ENCODE peak calls at places on chromosomes 12 and 14, in eight cellular contexts. One of them, this sample, is unnamed.

GRCh38 chr12:6084969-6085450 is 39.5 kb downstream of the VWF start:
- DNase-seq in T-helper 1 cell: no peak
- DNase-seq in upper lobe of right lung: no peak
- DNase-seq in CD8-positive, alpha-beta T cell: no peak
- DNase-seq in NCI-H1930: no peak
- DNase-seq in activated T-cell treated with anti-CD3 and anti-CD28 coated beads, Interleukin-2, amount 50 U/mL, for 48 hours: no peak
- DNase-seq in COR-L47: no peak
- DNase-seq in foreskin fibroblast: no peak
- DNase-seq in this sample: no peak

GRCh38 chr12:1842183-1842904 is 22.0 kb downstream of the LRTM2 start:
- DNase-seq in T-helper 1 cell: no peak
- DNase-seq in upper lobe of right lung: peak
- DNase-seq in CD8-positive, alpha-beta T cell: no peak
- DNase-seq in NCI-H1930: no peak
- DNase-seq in activated T-cell treated with anti-CD3 and anti-CD28 coated beads, Interleukin-2, amount 50 U/mL, for 48 hours: no peak
- DNase-seq in COR-L47: no peak
- DNase-seq in foreskin fibroblast: no peak
- DNase-seq in this sample: no peak

GRCh38 chr12:81627336-81628189 is 131.6 kb downstream of the PPFIA2 start:
- DNase-seq in T-helper 1 cell: no peak
- DNase-seq in upper lobe of right lung: no peak
- DNase-seq in CD8-positive, alpha-beta T cell: no peak
- DNase-seq in NCI-H1930: peak
- DNase-seq in activated T-cell treated with anti-CD3 and anti-CD28 coated beads, Interleukin-2, amount 50 U/mL, for 48 hours: no peak
- DNase-seq in COR-L47: peak
- DNase-seq in foreskin fibroblast: peak
- DNase-seq in this sample: no peak

GRCh38 chr12:102474438-102475064 is 5.8 kb downstream of the IGF1 start:
- DNase-seq in T-helper 1 cell: peak
- DNase-seq in upper lobe of right lung: no peak
- DNase-seq in CD8-positive, alpha-beta T cell: no peak
- DNase-seq in NCI-H1930: no peak
- DNase-seq in activated T-cell treated with anti-CD3 and anti-CD28 coated beads, Interleukin-2, amount 50 U/mL, for 48 hours: peak
- DNase-seq in COR-L47: no peak
- DNase-seq in foreskin fibroblast: no peak
- DNase-seq in this sample: no peak

GRCh38 chr14:23365353-23366162 is 586 bp upstream of the EFS start:
- DNase-seq in T-helper 1 cell: no peak
- DNase-seq in upper lobe of right lung: no peak
- DNase-seq in CD8-positive, alpha-beta T cell: no peak
- DNase-seq in NCI-H1930: no peak
- DNase-seq in activated T-cell treated with anti-CD3 and anti-CD28 coated beads, Interleukin-2, amount 50 U/mL, for 48 hours: no peak
- DNase-seq in COR-L47: no peak
- DNase-seq in foreskin fibroblast: no peak
- DNase-seq in this sample: no peak

GRCh38 chr12:67155863-67156262 is 113.3 kb upstream of the CAND1 start:
- DNase-seq in T-helper 1 cell: no peak
- DNase-seq in upper lobe of right lung: no peak
- DNase-seq in CD8-positive, alpha-beta T cell: no peak
- DNase-seq in NCI-H1930: no peak
- DNase-seq in activated T-cell treated with anti-CD3 and anti-CD28 coated beads, Interleukin-2, amount 50 U/mL, for 48 hours: no peak
- DNase-seq in COR-L47: no peak
- DNase-seq in foreskin fibroblast: peak
- DNase-seq in this sample: no peak

GRCh38 chr14:81521356-81521755 is 12.3 kb downstream of the SEL1L start:
- DNase-seq in T-helper 1 cell: peak
- DNase-seq in upper lobe of right lung: no peak
- DNase-seq in CD8-positive, alpha-beta T cell: no peak
- DNase-seq in NCI-H1930: no peak
- DNase-seq in activated T-cell treated with anti-CD3 and anti-CD28 coated beads, Interleukin-2, amount 50 U/mL, for 48 hours: no peak
- DNase-seq in COR-L47: no peak
- DNase-seq in foreskin fibroblast: no peak
- DNase-seq in this sample: no peak

GRCh38 chr12:18696971-18697602 is 40.7 kb downstream of the PLCZ1 start:
- DNase-seq in T-helper 1 cell: no peak
- DNase-seq in upper lobe of right lung: no peak
- DNase-seq in CD8-positive, alpha-beta T cell: no peak
- DNase-seq in NCI-H1930: no peak
- DNase-seq in activated T-cell treated with anti-CD3 and anti-CD28 coated beads, Interleukin-2, amount 50 U/mL, for 48 hours: no peak
- DNase-seq in COR-L47: no peak
- DNase-seq in foreskin fibroblast: peak
- DNase-seq in this sample: no peak

GRCh38 chr14:95499354-95499750 is 17.1 kb downstream of the SYNE3 start:
- DNase-seq in T-helper 1 cell: no peak
- DNase-seq in upper lobe of right lung: no peak
- DNase-seq in CD8-positive, alpha-beta T cell: no peak
- DNase-seq in NCI-H1930: no peak
- DNase-seq in activated T-cell treated with anti-CD3 and anti-CD28 coated beads, Interleukin-2, amount 50 U/mL, for 48 hours: no peak
- DNase-seq in COR-L47: no peak
- DNase-seq in foreskin fibroblast: no peak
- DNase-seq in this sample: no peak

GRCh38 chr12:71075743-71076142 is 82.1 kb downstream of the TSPAN8 start:
- DNase-seq in T-helper 1 cell: no peak
- DNase-seq in upper lobe of right lung: no peak
- DNase-seq in CD8-positive, alpha-beta T cell: no peak
- DNase-seq in NCI-H1930: no peak
- DNase-seq in activated T-cell treated with anti-CD3 and anti-CD28 coated beads, Interleukin-2, amount 50 U/mL, for 48 hours: no peak
- DNase-seq in COR-L47: no peak
- DNase-seq in foreskin fibroblast: no peak
- DNase-seq in this sample: no peak

GRCh38 chr12:12488296-12488695 is 74.4 kb downstream of the DUSP16 start:
- DNase-seq in T-helper 1 cell: no peak
- DNase-seq in upper lobe of right lung: no peak
- DNase-seq in CD8-positive, alpha-beta T cell: no peak
- DNase-seq in NCI-H1930: no peak
- DNase-seq in activated T-cell treated with anti-CD3 and anti-CD28 coated beads, Interleukin-2, amount 50 U/mL, for 48 hours: no peak
- DNase-seq in COR-L47: no peak
- DNase-seq in foreskin fibroblast: no peak
- DNase-seq in this sample: no peak